ENCODE peak calls at places on chromosomes 11 and 22, in ten cellular contexts. N, S, G, Y, Z, C, F, L, E and O are unnamed samples.

GRCh38 chr11:26947904-26948639 is 45.8 kb upstream of the FIBIN start:
- DNase-seq in C (no peak), S (no peak), L (no peak), G (no peak), Y (peak), F (no peak), E (no peak), N (no peak), Z (no peak), O (no peak)

GRCh38 chr11:44747836-44748235 is 21.1 kb downstream of the TSPAN18 start:
- DNase-seq in F (no peak), Z (no peak), Y (no peak), S (no peak), G (no peak), L (no peak), E (no peak), C (no peak), N (no peak), O (no peak)

GRCh38 chr11:64766881-64767280 is 7.1 kb upstream of the PYGM start:
- DNase-seq in Y (no peak), N (no peak), S (no peak), F (no peak), G (no peak), E (no peak), Z (no peak), C (no peak), L (no peak), O (no peak)

GRCh38 chr11:30128269-30128932 is 102.4 kb upstream of the FSHB start:
- DNase-seq in Z (peak), G (peak), S (no peak), C (no peak), Y (peak), N (peak), F (no peak), L (no peak), E (no peak), O (peak)

GRCh38 chr22:41976070-41976901 is 7.0 kb downstream of the SEPTIN3 start:
- DNase-seq in S (peak), E (no peak), F (peak), Z (peak), G (peak), C (peak), L (peak), Y (no peak), N (no peak), O (peak)

GRCh38 chr11:130769782-130770565 is 146.3 kb downstream of the SNX19 start:
- DNase-seq in Z (no peak), S (no peak), L (no peak), N (no peak), E (no peak), Y (no peak), G (no peak), F (no peak), C (no peak), O (no peak)

GRCh38 chr22:43090130-43090789 is 1.1 kb upstream of the TTLL1 start:
- DNase-seq in N (peak), E (no peak), Y (peak), Z (peak), C (no peak), F (peak), S (peak), G (peak), L (no peak), O (peak)

GRCh38 chr22:40586781-40587180 is 49.7 kb downstream of the MRTFA start:
- DNase-seq in C (no peak), E (no peak), Y (no peak), F (no peak), Z (no peak), N (no peak), G (no peak), S (no peak), L (no peak), O (no peak)

GRCh38 chr11:8333431-8334401 is 70.0 kb upstream of the LMO1 start:
- DNase-seq in E (no peak), L (no peak), Y (no peak), S (no peak), G (no peak), Z (peak), F (no peak), C (no peak), N (no peak), O (no peak)

GRCh38 chr11:74866557-74866956 is 82.3 kb downstream of the XRRA1 start:
- DNase-seq in C (no peak), N (no peak), L (no peak), S (no peak), G (no peak), F (no peak), Y (no peak), Z (no peak), E (no peak), O (no peak)

GRCh38 chr11:64854534-64855502 is 10.4 kb upstream of the CDC42BPG start:
- DNase-seq in N (peak), G (peak), L (peak), Y (peak), C (no peak), S (no peak), E (no peak), F (peak), Z (peak), O (no peak)

GRCh38 chr22:44505796-44506354 is 7.8 kb upstream of the RTL6 start:
- DNase-seq in C (no peak), G (no peak), N (no peak), E (no peak), Z (no peak), F (no peak), Y (peak), S (no peak), L (no peak), O (no peak)

GRCh38 chr11:65501005-65501529 is 2.2 kb downstream of the MALAT1 start:
- DNase-seq in E (no peak), C (no peak), Y (no peak), Z (no peak), L (no peak), F (no peak), G (no peak), N (no peak), S (no peak), O (no peak)

GRCh38 chr11:8265681-8266241 is 2.1 kb upstream of the LMO1 start:
- DNase-seq in L (no peak), N (no peak), C (no peak), Y (no peak), Z (peak), F (no peak), S (no peak), G (no peak), E (no peak), O (no peak)

GRCh38 chr22:28711820-28712777 is 29.5 kb downstream of the CHEK2 start:
- DNase-seq in S (no peak), L (no peak), N (peak), F (no peak), Y (peak), E (no peak), C (no peak), Z (no peak), G (no peak), O (no peak)

GRCh38 chr11:14304601-14305000 is 54.4 kb downstream of the RRAS2 start:
- DNase-seq in E (no peak), F (no peak), S (no peak), N (no peak), L (no peak), Y (no peak), C (no peak), G (no peak), Z (no peak), O (no peak)

GRCh38 chr11:124108158-124108557 is 7.1 kb upstream of the VWA5A start:
- DNase-seq in Y (no peak), C (no peak), S (no peak), N (peak), E (no peak), F (peak), L (no peak), G (peak), Z (peak), O (peak)
- TF ChIP-seq CTCF in Y (peak), C (peak), S (no peak), N (peak), E (no peak), F (no peak), L (no peak), G (peak), Z (no peak), O (peak)

GRCh38 chr11:68020575-68020974 is 9.9 kb upstream of the NDUFS8 start:
- DNase-seq in F (no peak), S (no peak), E (no peak), N (peak), G (no peak), Y (no peak), Z (peak), L (peak), C (no peak), O (no peak)
- TF ChIP-seq CTCF in F (no peak), S (no peak), E (no peak), N (peak), G (peak), Y (peak), Z (no peak), L (no peak), C (no peak), O (peak)

GRCh38 chr22:17412232-17412631 is 43.0 kb downstream of the CECR2 start:
- DNase-seq in F (no peak), E (no peak), Y (no peak), G (peak), L (no peak), Z (no peak), S (no peak), N (no peak), C (no peak), O (no peak)

GRCh38 chr22:17411213-17411612 is 42.0 kb downstream of the CECR2 start:
- DNase-seq in Y (no peak), C (no peak), L (no peak), E (no peak), N (peak), F (no peak), S (no peak), Z (no peak), G (no peak), O (no peak)

GRCh38 chr22:17407643-17408042 is 38.4 kb downstream of the CECR2 start:
- DNase-seq in L (no peak), E (no peak), S (no peak), F (no peak), Y (no peak), G (no peak), N (peak), Z (no peak), C (no peak), O (no peak)

GRCh38 chr22:17410576-17410975 is 41.3 kb downstream of the CECR2 start:
- DNase-seq in Z (no peak), F (no peak), Y (no peak), L (no peak), G (no peak), E (no peak), C (no peak), S (no peak), N (no peak), O (no peak)
- TF ChIP-seq CTCF in Z (no peak), F (no peak), Y (no peak), L (no peak), G (no peak), E (no peak), C (no peak), S (no peak), N (no peak), O (no peak)

GRCh38 chr11:32450372-32450771 is 15.0 kb upstream of the WT1 start:
- DNase-seq in G (no peak), L (no peak), E (no peak), C (no peak), S (no peak), Y (no peak), N (no peak), F (no peak), Z (no peak), O (no peak)

GRCh38 chr11:32446227-32446626 is 10.9 kb upstream of the WT1 start:
- DNase-seq in G (no peak), C (no peak), F (no peak), N (no peak), S (no peak), Y (no peak), E (no peak), L (no peak), Z (no peak), O (no peak)

GRCh38 chr11:32451808-32452207 is 16.5 kb upstream of the WT1 start:
- DNase-seq in F (no peak), G (no peak), L (no peak), Z (no peak), E (no peak), Y (no peak), C (no peak), S (no peak), N (no peak), O (no peak)

GRCh38 chr11:32447252-32447651 is 11.9 kb upstream of the WT1 start:
- DNase-seq in N (no peak), S (no peak), C (no peak), G (no peak), Z (no peak), Y (no peak), L (no peak), F (no peak), E (no peak), O (no peak)

GRCh38 chr11:32448232-32448631 is 12.9 kb upstream of the WT1 start:
- DNase-seq in Y (no peak), F (no peak), Z (no peak), E (no peak), S (no peak), L (no peak), G (no peak), C (no peak), N (no peak), O (no peak)
- TF ChIP-seq CTCF in Y (peak), F (no peak), Z (no peak), E (no peak), S (no peak), L (no peak), G (no peak), C (peak), N (no peak), O (peak)

GRCh38 chr22:46998346-46998745 is 235.9 kb downstream of the TBC1D22A start:
- DNase-seq in Z (no peak), G (no peak), E (no peak), F (no peak), S (no peak), Y (no peak), N (no peak), L (no peak), C (no peak), O (no peak)

GRCh38 chr22:46994983-46995382 is 232.5 kb downstream of the TBC1D22A start:
- DNase-seq in G (no peak), C (no peak), Z (no peak), Y (no peak), N (no peak), S (no peak), L (no peak), F (no peak), E (no peak), O (no peak)

GRCh38 chr22:46997311-46997970 is 235.0 kb downstream of the TBC1D22A start:
- DNase-seq in C (no peak), Y (no peak), Z (no peak), N (no peak), G (no peak), L (peak), S (no peak), E (no peak), F (no peak), O (no peak)

GRCh38 chr22:46995501-46996360 is 233.3 kb downstream of the TBC1D22A start:
- DNase-seq in Y (no peak), G (no peak), C (no peak), F (no peak), S (no peak), E (no peak), L (peak), N (no peak), Z (no peak), O (no peak)

GRCh38 chr22:46996595-46997310 is 234.3 kb downstream of the TBC1D22A start:
- DNase-seq in C (no peak), G (peak), E (no peak), L (no peak), F (no peak), Y (no peak), N (no peak), S (no peak), Z (peak), O (no peak)
- TF ChIP-seq CTCF in C (no peak), G (no peak), E (no peak), L (no peak), F (no peak), Y (peak), N (no peak), S (no peak), Z (no peak), O (no peak)

DNA sequence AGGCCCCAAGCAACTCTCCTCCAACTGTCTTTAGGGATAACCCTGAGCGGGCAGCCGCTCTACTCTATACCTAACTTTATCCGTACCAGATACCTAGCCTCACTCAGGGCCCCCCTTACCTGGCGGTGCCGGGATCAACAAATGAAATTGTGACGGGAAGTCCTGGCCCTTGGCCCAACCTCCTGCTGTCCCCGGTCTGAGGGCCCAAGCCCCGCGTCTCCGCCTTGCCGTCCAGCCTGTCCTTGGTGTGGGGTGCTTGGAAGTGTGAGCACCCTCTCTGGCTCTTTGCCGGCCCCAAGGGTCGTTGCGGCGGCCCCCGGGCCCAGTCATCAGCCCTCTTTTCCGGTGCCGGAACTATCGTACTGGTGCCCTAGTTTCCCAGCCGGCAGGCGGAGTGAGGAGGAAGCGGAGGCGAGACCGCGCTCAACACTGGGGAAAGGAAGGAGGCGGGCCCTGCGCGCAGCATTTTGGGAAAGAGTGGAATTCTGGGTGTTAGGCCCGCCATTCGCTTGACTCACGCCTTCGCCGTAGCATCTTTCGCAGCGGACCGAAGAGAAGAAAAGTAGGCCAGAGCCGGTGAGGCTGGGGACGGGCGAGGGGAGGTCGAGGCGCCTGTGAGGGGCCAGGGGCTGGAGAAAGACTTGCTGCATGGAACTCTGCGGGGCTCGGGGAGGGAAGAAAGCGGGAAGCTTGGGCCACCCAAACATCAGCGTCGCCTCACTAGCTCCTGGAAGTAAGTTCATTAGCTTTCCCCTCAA is at the start of gene SNRPD3:
- DNase-seq in L (peak), Z (peak), G (peak), F (peak), C (peak), S (peak), Y (peak), N (peak), E (peak), O (peak)
- TF ChIP-seq CTCF in L (no peak), Z (no peak), G (peak), F (no peak), C (no peak), S (no peak), Y (no peak), N (no peak), E (peak), O (no peak)